ENCODE peak calls at places on chromosome 5, in eight cellular contexts. I, E, B, A, P, T, Y and R are unnamed samples.

GRCh38 chr5:128538249-128539037 is 398 bp upstream of the FBN2 start:
- DNase-seq in I (peak; percentile 94), P (no peak), T (peak; percentile 83), E (no peak), Y (peak; percentile 37), A (peak; percentile 73), B (peak; percentile 23), R (peak; percentile 44)

GRCh38 chr5:98742395-98743073 is 30.9 kb upstream of the RGMB start:
- DNase-seq in P (no peak), I (no peak), B (no peak), A (no peak), T (no peak), Y (no peak), E (no peak), R (no peak)

GRCh38 chr5:168552146-168552545 is 23.0 kb downstream of the FBLL1 start:
- DNase-seq in P (no peak), E (no peak), A (no peak), T (peak; percentile 45), I (peak; percentile 95), Y (no peak), B (no peak), R (no peak)

GRCh38 chr5:102223542-102224444 is 72.3 kb downstream of the SLCO4C1 start:
- DNase-seq in Y (no peak), A (no peak), I (peak; percentile 32), T (no peak), P (no peak), B (no peak), E (no peak), R (no peak)

GRCh38 chr5:51500-51823 is 40.5 kb upstream of the PLEKHG4B start:
- DNase-seq in I (no peak), A (no peak), E (no peak), Y (no peak), B (no peak), P (no peak), T (no peak), R (no peak)

GRCh38 chr5:6729400-6730310 is 16.4 kb downstream of the TENT4A start:
- DNase-seq in A (peak; percentile 69), B (no peak), T (no peak), I (no peak), P (no peak), E (no peak), Y (peak; percentile 63), R (no peak)

GRCh38 chr5:132679166-132679565 is 5.4 kb downstream of the IL4 start:
- DNase-seq in I (no peak), B (no peak), Y (no peak), A (no peak), P (no peak), T (no peak), E (no peak), R (peak; percentile 7)

GRCh38 chr5:79333852-79334557 is 98.1 kb downstream of the JMY start:
- DNase-seq in E (no peak), Y (no peak), I (no peak), A (no peak), T (no peak), B (no peak), P (no peak), R (no peak)

GRCh38 chr5:154143121-154143725 is 47.3 kb upstream of the GALNT10 start:
- DNase-seq in P (no peak), Y (no peak), I (peak; percentile 10), E (no peak), T (no peak), B (no peak), A (no peak), R (no peak)

GRCh38 chr5:139306628-139307379 is 13.3 kb downstream of the MATR3 start:
- DNase-seq in A (no peak), P (no peak), I (no peak), B (no peak), Y (no peak), E (no peak), T (no peak), R (no peak)

GRCh38 chr5:54673523-54674225 is 156.1 kb downstream of the SNX18 start:
- DNase-seq in I (peak; percentile 82), A (peak; percentile 81), E (peak; percentile 18), P (no peak), T (peak; percentile 52), B (peak; percentile 85), Y (peak; percentile 52), R (peak; percentile 29)

GRCh38 chr5:99807346-99807745 is 727.8 kb upstream of the FAM174A start:
- DNase-seq in P (no peak), A (no peak), Y (no peak), E (no peak), I (no peak), B (no peak), T (no peak), R (no peak)

GRCh38 chr5:850511-851006 is at the start of gene ZDHHC11:
- DNase-seq in A (peak; percentile 67), E (no peak), B (no peak), P (no peak), Y (no peak), I (no peak), T (no peak), R (no peak)

DNA sequence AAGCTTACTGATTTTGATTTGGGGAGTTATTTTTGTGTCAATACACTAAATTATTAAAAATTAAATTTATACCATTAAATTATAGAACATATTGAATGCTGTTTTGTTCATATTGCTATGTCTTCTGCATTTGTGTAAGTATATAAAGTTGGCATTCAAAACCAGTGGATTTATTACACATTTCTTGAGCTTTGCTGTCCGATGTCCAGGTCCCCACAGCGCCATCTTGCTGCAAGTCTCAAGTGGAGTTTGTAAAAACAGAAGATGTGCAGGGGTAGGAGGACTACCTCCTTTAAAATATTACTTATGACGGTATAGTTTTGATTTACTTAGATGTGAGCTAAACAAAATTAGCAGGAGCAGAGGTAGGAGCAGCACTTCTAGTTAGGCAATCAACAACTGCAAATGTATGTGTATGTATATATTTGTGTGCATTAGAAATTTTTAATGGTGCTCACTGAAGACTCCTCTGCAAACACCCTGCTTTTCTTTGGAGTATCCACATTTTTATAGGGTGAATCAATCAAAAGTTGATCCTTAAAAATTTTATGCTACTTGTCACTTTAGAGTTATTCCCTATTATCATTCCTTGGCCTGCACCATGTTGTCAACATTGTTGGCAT is 37.4 kb downstream of the CPEB4 start:
- DNase-seq in T (peak; percentile 46), B (peak; percentile 70), I (peak; percentile 68), A (no peak), P (no peak), Y (peak; percentile 55), E (no peak), R (peak; percentile 66)
- H3K27ac ChIP-seq in T (peak overlapping the region; percentile 85), B (no peak overlapping the region), I (peak overlapping the region; percentile 95), A (peak overlapping the region; percentile 91), P (no peak overlapping the region), Y (peak overlapping the region; percentile 72), E (no peak overlapping the region), R (no peak overlapping the region)

GRCh38 chr5:55712023-55712859 is at the start of gene SLC38A9:
- DNase-seq in E (peak; percentile 60), B (peak; percentile 92), A (peak; percentile 97), I (peak; percentile 97), T (peak; percentile 97), P (peak; percentile 95), Y (peak; percentile 97), R (peak; percentile 97)

GRCh38 chr5:55713871-55714270 is 1.7 kb upstream of the SLC38A9 start:
- DNase-seq in T (no peak), A (no peak), Y (no peak), P (no peak), E (no peak), B (no peak), I (no peak), R (no peak)

GRCh38 chr5:55714749-55715148 is 2.6 kb upstream of the SLC38A9 start:
- DNase-seq in Y (no peak), T (no peak), B (no peak), I (no peak), A (no peak), E (no peak), P (no peak), R (peak; percentile 42)

GRCh38 chr5:55714339-55714738 is 2.2 kb upstream of the SLC38A9 start:
- DNase-seq in A (no peak), B (no peak), T (no peak), Y (peak; percentile 16), E (no peak), I (no peak), P (no peak), R (peak; percentile 50)

DNA sequence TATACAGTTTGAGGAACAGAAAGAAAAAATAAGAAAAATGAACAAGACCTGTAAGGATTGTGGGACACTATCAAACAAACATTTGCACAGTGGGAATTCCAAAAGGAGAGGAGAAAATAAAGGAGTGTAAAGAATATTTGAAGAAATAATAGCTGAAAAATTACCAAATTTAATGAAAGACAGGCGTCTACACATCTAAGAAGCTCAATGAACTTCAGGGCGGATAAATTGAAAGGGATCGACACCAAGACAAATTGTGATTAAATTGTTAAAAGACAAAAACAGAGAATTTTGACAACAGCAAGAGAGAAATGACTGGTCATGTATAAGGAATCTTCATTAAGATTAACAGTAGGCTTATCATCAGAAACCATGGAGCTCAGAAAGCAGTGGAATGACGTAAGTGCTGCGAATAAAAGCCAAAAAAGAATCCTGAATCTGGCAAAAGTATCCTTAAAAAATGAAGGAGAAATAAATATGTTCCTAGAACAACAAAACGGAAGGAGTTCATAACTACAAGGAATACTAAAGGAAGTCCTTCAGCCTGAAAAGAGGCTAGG is 3.5 kb upstream of the SLC38A9 start:
- DNase-seq in Y (no peak), I (peak; percentile 7), T (no peak), E (no peak), B (no peak), P (no peak), A (no peak), R (no peak)
- H3K27ac ChIP-seq in Y (no peak overlapping the region), I (no peak overlapping the region), T (no peak overlapping the region), E (no peak overlapping the region), B (no peak overlapping the region), P (no peak overlapping the region), A (no peak overlapping the region), R (no peak overlapping the region)

GRCh38 chr5:149391524-149391923 is 12.4 kb upstream of the IL17B start:
- DNase-seq in Y (no peak), B (no peak), I (no peak), E (no peak), P (no peak), A (peak; percentile 54), T (no peak), R (no peak)
- H3K27ac ChIP-seq in Y (peak overlapping the region; percentile 91), B (no peak overlapping the region), I (peak overlapping the region; percentile 94), E (peak overlapping the region; percentile 55), P (no peak overlapping the region), A (peak overlapping the region; percentile 99), T (no peak overlapping the region), R (no peak overlapping the region)

GRCh38 chr5:120435129-120435528 is 29.0 kb upstream of the PRR16 start:
- DNase-seq in P (no peak), E (no peak), B (no peak), I (no peak), Y (no peak), T (no peak), A (no peak), R (no peak)
- H3K27ac ChIP-seq in P (no peak overlapping the region), E (no peak overlapping the region), B (no peak overlapping the region), I (no peak overlapping the region), Y (no peak overlapping the region), T (no peak overlapping the region), A (no peak overlapping the region), R (no peak overlapping the region)

GRCh38 chr5:62037972-62038371 is 268.0 kb upstream of the KIF2A start:
- DNase-seq in I (no peak), E (no peak), A (no peak), T (no peak), P (no peak), B (no peak), Y (no peak), R (no peak)
- H3K27ac ChIP-seq in I (no peak overlapping the region), E (no peak overlapping the region), A (no peak overlapping the region), T (no peak overlapping the region), P (no peak overlapping the region), B (no peak overlapping the region), Y (no peak overlapping the region), R (no peak overlapping the region)

GRCh38 chr5:150465926-150466325 is 16.4 kb upstream of the RPS14 start:
- DNase-seq in T (peak; percentile 65), E (no peak), P (no peak), I (no peak), B (no peak), A (no peak), Y (no peak), R (no peak)
- H3K27ac ChIP-seq in T (peak overlapping the region; percentile 88), E (peak overlapping the region; percentile 72), P (no peak overlapping the region), I (no peak overlapping the region), B (no peak overlapping the region), A (no peak overlapping the region), Y (no peak overlapping the region), R (no peak overlapping the region)